ENCODE peak calls at places on chromosomes 6 and 20, in seven cellular contexts. V is NCI-H460; H is stimulated activated CD4-positive, alpha-beta T cell treated with anti-CD3 and anti-CD28 coated beads, Interleukin-12 subunit alpha, Interleukin-12 subunit beta, amount 100 ng/mL, for 4 hours; E is naive thymus-derived CD4-positive, alpha-beta T cell; O is GM13977; B is upper lobe of right lung; C is stimulated activated CD8-positive, alpha-beta memory T cell treated with anti-CD3 and anti-CD28 coated beads, Interleukin-2, amount 100 ng/mL, for 48 hours. R is an unnamed sample.
A peak's percentile ranks its signal among the peaks of the same experiment; 100 is the strongest.

GRCh38 chr6:28794175-28795002 is 129.4 kb downstream of the TRIM27 start:
- DNase-seq in H (no peak), V (peak; percentile 62), E (no peak), B (no peak), C (no peak), O (no peak), R (no peak)

GRCh38 chr6:125789576-125790402 is 971 bp upstream of the NCOA7 start:
- DNase-seq in V (peak; percentile 33), B (peak; percentile 74), E (peak; percentile 57), C (no peak), O (peak; percentile 38), H (peak; percentile 23), R (peak; percentile 20)

GRCh38 chr20:23048283-23049200 is 930 bp downstream of the THBD start:
- DNase-seq in E (no peak), O (peak; percentile 53), B (peak; percentile 88), H (no peak), V (no peak), C (peak; percentile 27), R (peak; percentile 14)

GRCh38 chr6:36717871-36718540 is 20.4 kb downstream of the RAB44 start:
- DNase-seq in H (no peak), B (peak; percentile 49), O (no peak), E (no peak), C (no peak), V (no peak), R (no peak)

GRCh38 chr6:10223841-10224240 is 191.0 kb downstream of the TFAP2A start:
- DNase-seq in E (no peak), O (no peak), C (no peak), H (no peak), V (no peak), B (no peak), R (no peak)

GRCh38 chr20:14477125-14477524 is 139.7 kb upstream of the FLRT3 start:
- DNase-seq in E (no peak), O (no peak), C (no peak), H (no peak), V (no peak), B (no peak), R (no peak)

GRCh38 chr20:58818585-58819285 is 32.0 kb downstream of the GNAS-AS1 start:
- DNase-seq in C (peak; percentile 48), O (no peak), V (no peak), H (peak; percentile 12), E (no peak), B (no peak), R (no peak)

GRCh38 chr6:12060780-12061619 is 48.9 kb downstream of the HIVEP1 start:
- DNase-seq in V (peak; percentile 3), E (peak; percentile 76), B (peak; percentile 77), O (no peak), C (peak; percentile 55), H (peak; percentile 39), R (peak; percentile 23)

GRCh38 chr6:152423216-152424103 is 213.7 kb downstream of the SYNE1 start:
- DNase-seq in V (no peak), O (no peak), E (no peak), C (no peak), B (no peak), H (no peak), R (no peak)

GRCh38 chr20:17669306-17669931 is 12.6 kb downstream of the RRBP1 start:
- DNase-seq in H (no peak), C (no peak), B (no peak), O (no peak), V (no peak), E (no peak), R (no peak)

GRCh38 chr6:27296106-27296783 is 15.8 kb downstream of the POM121L2 start:
- DNase-seq in H (no peak), V (peak; percentile 65), O (no peak), E (no peak), B (no peak), C (no peak), R (no peak)

GRCh38 chr6:155580904-155581303 is 125.3 kb upstream of the NOX3 start:
- DNase-seq in B (no peak), O (no peak), H (no peak), V (no peak), E (no peak), C (no peak), R (no peak)

GRCh38 chr6:17179246-17180073 is 77.6 kb downstream of the STMND1 start:
- DNase-seq in V (no peak), E (no peak), C (no peak), H (no peak), O (no peak), B (no peak), R (no peak)

GRCh38 chr6:125528614-125529013 is 220.8 kb upstream of the HEY2 start:
- DNase-seq in B (no peak), H (no peak), O (no peak), E (no peak), V (no peak), C (no peak), R (peak; percentile 50)

GRCh38 chr6:72689107-72689954 is 67.5 kb downstream of the KCNQ5 start:
- DNase-seq in V (no peak), O (peak; percentile 60), C (no peak), E (no peak), B (no peak), H (no peak), R (no peak)

GRCh38 chr6:158047563-158048323 is 66.1 kb downstream of the SYNJ2 start:
- DNase-seq in E (no peak), O (no peak), B (peak; percentile 26), H (no peak), V (no peak), C (no peak), R (no peak)

GRCh38 chr6:33375143-33375649 is 16.4 kb upstream of the KIFC1 start:
- DNase-seq in O (no peak), V (peak; percentile 32), H (no peak), B (peak; percentile 69), C (no peak), E (no peak), R (no peak)

GRCh38 chr6:8085053-8085511 is 17.3 kb downstream of the EEF1E1 start:
- DNase-seq in O (no peak), B (no peak), V (peak; percentile 61), H (no peak), E (no peak), C (no peak), R (no peak)

GRCh38 chr6:145929037-145929633 is 35.0 kb downstream of the SHPRH start:
- DNase-seq in C (no peak), H (no peak), O (peak; percentile 13), B (no peak), V (peak; percentile 19), E (peak; percentile 27), R (no peak)

GRCh38 chr6:19803331-19804330 is 33.5 kb upstream of the ID4 start:
- DNase-seq in B (no peak), E (no peak), O (no peak), V (no peak), C (no peak), H (no peak), R (no peak)

GRCh38 chr6:7580537-7580926 is 9.5 kb upstream of the SNRNP48 start:
- DNase-seq in E (no peak), O (no peak), H (no peak), V (no peak), B (no peak), C (no peak), R (no peak)

GRCh38 chr6:39754493-39755115 is 29.4 kb upstream of the KIF6 start:
- DNase-seq in C (no peak), H (no peak), E (no peak), B (no peak), V (no peak), O (no peak), R (no peak)

GRCh38 chr6:35365599-35366596 is 23.5 kb downstream of the PPARD start:
- DNase-seq in C (no peak), H (no peak), O (no peak), E (no peak), V (no peak), B (no peak), R (no peak)

GRCh38 chr20:51574248-51575033 is 31.9 kb upstream of the NFATC2 start:
- DNase-seq in B (no peak), H (no peak), O (no peak), V (no peak), C (no peak), E (no peak), R (no peak)

GRCh38 chr6:128655978-128656498 is 135.6 kb upstream of the PTPRK start:
- DNase-seq in B (no peak), H (no peak), O (peak; percentile 18), V (no peak), E (no peak), C (no peak), R (no peak)

GRCh38 chr6:15431762-15432495 is 186.1 kb downstream of the JARID2 start:
- DNase-seq in E (no peak), C (no peak), H (no peak), O (no peak), V (no peak), B (peak; percentile 75), R (no peak)

GRCh38 chr6:141463237-141463977 is 669.3 kb upstream of the GJE1 start:
- DNase-seq in H (no peak), O (peak; percentile 12), E (no peak), V (no peak), B (no peak), C (no peak), R (no peak)

GRCh38 chr20:59028812-59029211 is 3.3 kb downstream of the ATP5F1E start:
- DNase-seq in C (no peak), B (no peak), H (no peak), V (no peak), E (no peak), O (no peak), R (no peak)

GRCh38 chr6:154567695-154568220 is 57.3 kb upstream of the CNKSR3 start:
- DNase-seq in O (no peak), B (no peak), E (no peak), H (no peak), C (no peak), V (no peak), R (no peak)

R was measured in neural crest cell.